ENCODE peak calls at places on chromosome 10, in ten cellular contexts. J, B, X, Z, D, U, W, Q, O and Y are unnamed samples. For H3K36me3, the result is how much of the 10 kb centered on the place peaks cover.

GRCh38 chr10:12448729-12449391 is 99.5 kb downstream of the CAMK1D start:
- DNase-seq in J (peak), B (peak), X (peak), Z (no peak), D (peak), U (no peak), W (peak), Q (peak), O (no peak), Y (peak)

GRCh38 chr10:86123304-86123703 is 243.3 kb downstream of the GRID1 start:
- DNase-seq in J (no peak), B (no peak), X (no peak), Z (no peak), D (no peak), U (no peak), W (no peak), Q (no peak), O (no peak), Y (no peak)

GRCh38 chr10:14397069-14397468 is 66.3 kb upstream of the FRMD4A start:
- DNase-seq in J (peak), B (no peak), X (peak), Z (no peak), D (peak), U (no peak), W (peak), Q (no peak), O (peak), Y (peak)

GRCh38 chr10:121032460-121032859 is 181.3 kb downstream of the WDR11 start:
- DNase-seq in J (no peak), B (no peak), X (no peak), Z (no peak), D (no peak), U (peak), W (no peak), Q (no peak), O (no peak), Y (no peak)

GRCh38 chr10:47262606-47263295 is 37.2 kb upstream of the GDF10 start:
- DNase-seq in J (peak), B (no peak), X (no peak), Z (no peak), D (no peak), U (no peak), W (no peak), Q (no peak), O (no peak), Y (no peak)

GRCh38 chr10:90560331-90560730 is 297.5 kb downstream of the HTR7 start:
- DNase-seq in J (no peak), B (no peak), X (no peak), Z (no peak), D (no peak), U (no peak), W (no peak), Q (no peak), O (no peak), Y (peak)

GRCh38 chr10:9069136-9069535 is 1014.6 kb downstream of the GATA3 start:
- DNase-seq in J (no peak), B (no peak), X (peak), Z (no peak), D (no peak), U (no peak), W (no peak), Q (no peak), O (no peak), Y (peak)

GRCh38 chr10:35903021-35903420 is 260.9 kb upstream of the FZD8 start:
- DNase-seq in J (no peak), B (no peak), X (no peak), Z (no peak), D (no peak), U (no peak), W (no peak), Q (no peak), O (no peak), Y (peak)

GRCh38 chr10:75744242-75744641 is 312.8 kb downstream of the LRMDA start:
- DNase-seq in J (no peak), B (no peak), X (no peak), Z (no peak), D (no peak), U (no peak), W (no peak), Q (no peak), O (no peak), Y (no peak)

GRCh38 chr10:12504628-12505027 is 155.3 kb downstream of the CAMK1D start:
- DNase-seq in J (no peak), B (no peak), X (no peak), Z (no peak), D (no peak), U (no peak), W (no peak), Q (no peak), O (no peak), Y (no peak)

GRCh38 chr10:29257106-29257783 is 31.6 kb upstream of the LYZL1 start:
- DNase-seq in J (peak), B (no peak), X (peak), Z (no peak), D (peak), U (no peak), W (peak), Q (no peak), O (peak), Y (no peak)

GRCh38 chr10:77801474-77802238 is 124.9 kb downstream of the DLG5 start:
- DNase-seq in J (peak), B (peak), X (peak), Z (no peak), D (no peak), U (no peak), W (no peak), Q (peak), O (no peak), Y (peak)

GRCh38 chr10:52212062-52212461 is 102.0 kb upstream of the DKK1 start:
- DNase-seq in J (no peak), B (no peak), X (no peak), Z (no peak), D (no peak), U (no peak), W (no peak), Q (no peak), O (no peak), Y (peak)

GRCh38 chr10:34698979-34699378 is 116.1 kb downstream of the PARD3 start:
- DNase-seq in J (peak), B (no peak), X (peak), Z (no peak), D (no peak), U (no peak), W (no peak), Q (no peak), O (no peak), Y (peak)

GRCh38 chr10:9268176-9268575 is 1213.7 kb downstream of the GATA3 start:
- DNase-seq in J (no peak), B (no peak), X (no peak), Z (no peak), D (no peak), U (peak), W (no peak), Q (no peak), O (no peak), Y (no peak)

GRCh38 chr10:49751216-49751615 is 10.9 kb downstream of the OGDHL start:
- DNase-seq in J (no peak), B (no peak), X (no peak), Z (no peak), D (no peak), U (peak), W (no peak), Q (no peak), O (no peak), Y (no peak)

GRCh38 chr10:72525277-72525676 is 100.6 kb downstream of the MICU1 start:
- DNase-seq in J (no peak), B (no peak), X (peak), Z (no peak), D (no peak), U (no peak), W (no peak), Q (no peak), O (no peak), Y (peak)

GRCh38 chr10:7400068-7400824 is 10.6 kb downstream of the SFMBT2 start:
- DNase-seq in J (no peak), B (no peak), X (no peak), Z (no peak), D (no peak), U (no peak), W (no peak), Q (no peak), O (peak), Y (no peak)

GRCh38 chr10:70886921-70887665 is 1.3 kb downstream of the PCBD1 start:
- DNase-seq in J (no peak), B (no peak), X (no peak), Z (peak), D (no peak), U (no peak), W (no peak), Q (no peak), O (no peak), Y (no peak)
- H3K36me3 ChIP-seq in J (under half), B (under half), X (under half), Z (under half), D (under half), U (under half), W (under half), Q (under half), O (under half), Y (under half)

GRCh38 chr10:131955591-131956340 is 26.0 kb downstream of the BNIP3 start:
- DNase-seq in J (no peak), B (no peak), X (no peak), Z (no peak), D (no peak), U (no peak), W (no peak), Q (no peak), O (no peak), Y (no peak)
- H3K36me3 ChIP-seq in J (half or more), B (under half), X (under half), Z (under half), D (under half), U (under half), W (under half), Q (under half), O (half or more), Y (under half)

GRCh38 chr10:5800782-5801181 is 12.5 kb downstream of the GDI2 start:
- DNase-seq in J (no peak), B (no peak), X (no peak), Z (no peak), D (no peak), U (no peak), W (no peak), Q (no peak), O (no peak), Y (peak)
- H3K36me3 ChIP-seq in J (half or more), B (under half), X (under half), Z (under half), D (under half), U (under half), W (under half), Q (under half), O (under half), Y (under half)

DNA sequence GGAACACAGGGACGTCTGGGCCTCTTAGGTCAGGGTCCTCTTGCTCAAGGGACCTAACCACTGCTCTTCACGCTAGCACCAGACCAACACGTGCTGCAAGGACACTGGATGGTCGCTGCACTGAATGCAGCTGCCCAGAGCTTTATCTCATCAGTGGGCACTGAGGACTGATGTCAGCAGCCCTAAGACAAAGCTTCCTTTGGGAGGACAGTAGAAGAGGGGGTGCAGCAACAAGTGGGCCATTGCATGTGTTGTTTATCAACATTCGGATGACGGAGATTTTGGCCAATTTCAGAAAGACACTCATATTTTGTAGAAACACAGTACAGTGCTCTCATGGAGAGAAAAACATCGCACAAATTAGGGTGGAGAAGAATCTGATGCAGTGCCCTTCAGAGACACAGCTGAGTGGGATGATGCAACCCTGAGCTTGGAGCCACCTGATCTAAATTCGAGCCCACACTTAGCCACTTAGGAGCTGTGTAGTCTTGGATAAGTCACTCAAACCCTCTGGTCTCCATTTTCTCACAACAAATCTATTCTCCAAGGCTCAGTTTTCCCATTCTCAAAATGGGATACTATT is 1.7 kb downstream of the OPALIN start:
- DNase-seq in J (no peak), B (no peak), X (no peak), Z (no peak), D (no peak), U (no peak), W (no peak), Q (no peak), O (no peak), Y (no peak)
- H3K36me3 ChIP-seq in J (under half), B (under half), X (under half), Z (under half), D (under half), U (under half), W (under half), Q (under half), O (under half), Y (under half)

DNA sequence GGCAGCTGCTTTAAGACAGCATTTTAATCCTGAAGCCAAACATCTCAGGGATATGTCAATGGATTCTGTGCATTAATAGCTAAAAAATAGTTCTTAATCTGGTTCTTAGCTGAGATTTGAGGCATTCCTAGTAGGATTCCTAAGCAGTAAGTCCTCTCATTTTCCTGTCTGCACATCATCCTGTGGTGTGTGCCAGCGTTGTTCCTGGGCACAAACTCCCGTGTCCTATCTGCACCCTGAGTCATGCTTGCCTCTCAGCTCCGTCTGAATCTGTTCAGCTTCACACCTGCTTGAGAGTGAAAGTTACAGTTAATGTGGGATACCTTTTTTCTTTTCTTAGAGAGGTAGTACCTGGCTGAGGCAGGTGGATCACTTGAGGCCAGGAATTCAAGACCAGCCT is 19.5 kb downstream of the BAG3 start:
- DNase-seq in J (no peak), B (no peak), X (peak), Z (no peak), D (no peak), U (no peak), W (no peak), Q (no peak), O (no peak), Y (peak)
- H3K36me3 ChIP-seq in J (half or more), B (under half), X (under half), Z (under half), D (under half), U (under half), W (under half), Q (under half), O (half or more), Y (under half)

DNA sequence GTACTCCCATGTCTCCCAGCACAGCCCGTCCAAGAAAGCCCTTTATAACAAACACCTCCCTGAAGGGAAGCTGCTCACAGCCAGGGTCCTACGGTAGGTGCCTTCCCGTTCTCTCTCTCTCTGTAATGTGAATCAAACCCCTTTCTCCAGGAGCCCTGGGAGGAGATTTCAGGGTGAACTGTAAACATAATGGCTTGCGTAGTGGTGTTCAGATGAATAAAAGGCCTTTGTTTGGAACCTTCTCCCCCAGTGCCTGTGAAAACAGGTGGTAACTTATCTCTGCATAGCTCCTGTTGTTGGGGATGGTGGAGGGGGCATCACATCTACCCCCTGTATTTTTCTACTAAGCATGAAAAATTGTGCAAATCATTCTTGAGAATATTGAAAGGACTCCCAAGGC is 12.4 kb downstream of the CALHM2 start:
- DNase-seq in J (no peak), B (no peak), X (no peak), Z (no peak), D (no peak), U (no peak), W (no peak), Q (no peak), O (no peak), Y (no peak)
- H3K36me3 ChIP-seq in J (half or more), B (half or more), X (under half), Z (under half), D (under half), U (half or more), W (under half), Q (under half), O (half or more), Y (under half)

DNA sequence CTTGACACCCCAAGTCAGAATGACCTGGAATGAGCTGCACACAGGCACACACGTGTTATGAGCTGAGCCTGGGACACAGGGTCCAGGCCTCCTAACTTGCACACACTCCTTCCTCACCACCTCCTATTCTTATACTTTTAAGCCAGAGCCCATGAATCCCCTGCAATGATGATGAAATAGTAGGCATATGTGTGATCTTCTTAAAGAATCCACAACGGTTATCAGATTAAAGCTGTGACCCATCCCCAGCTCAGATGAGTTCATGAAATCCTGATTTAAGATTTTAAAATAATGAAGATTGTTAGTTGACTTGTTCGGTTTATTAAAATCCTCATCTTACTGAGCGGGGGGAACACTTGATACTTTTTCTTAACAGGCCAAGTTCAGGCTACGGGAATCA is 38.6 kb downstream of the PITRM1 start:
- DNase-seq in J (no peak), B (no peak), X (no peak), Z (no peak), D (no peak), U (no peak), W (no peak), Q (no peak), O (no peak), Y (no peak)
- H3K36me3 ChIP-seq in J (half or more), B (under half), X (under half), Z (under half), D (half or more), U (under half), W (under half), Q (under half), O (half or more), Y (under half)